ENCODE peak calls at places on chromosomes 2 and 18, in ten cellular contexts. D, F, L, V, C, A, H, M, G and W are unnamed samples. For H3K4me1, the result is how much of the 10 kb centered on the place peaks cover.

GRCh38 chr18:34867520-34867919 is 157.4 kb downstream of the DTNA start:
- DNase-seq in D (peak), L (no peak), M (no peak), F (no peak), V (no peak), H (no peak), C (peak), A (peak), G (no peak), W (no peak)

GRCh38 chr2:9095690-9096089 is 92.2 kb upstream of the MBOAT2 start:
- DNase-seq in G (peak), H (no peak), C (peak), M (peak), F (peak), D (no peak), V (no peak), L (peak), A (no peak), W (no peak)

GRCh38 chr2:102657770-102658169 is 38.4 kb downstream of the SLC9A2 start:
- DNase-seq in C (no peak), M (no peak), F (no peak), L (no peak), G (no peak), H (no peak), V (no peak), A (peak), D (no peak), W (no peak)

GRCh38 chr2:174840436-174840835 is 76.2 kb upstream of the CHRNA1 start:
- DNase-seq in F (no peak), C (no peak), D (no peak), M (no peak), H (no peak), L (no peak), G (peak), A (no peak), V (no peak), W (no peak)

GRCh38 chr2:189297446-189297845 is 117.9 kb upstream of the COL5A2 start:
- DNase-seq in M (no peak), G (peak), C (no peak), L (no peak), D (no peak), A (no peak), F (no peak), H (no peak), V (no peak), W (no peak)

GRCh38 chr2:218717262-218717661 is 6.6 kb downstream of the TTLL4 start:
- DNase-seq in M (no peak), L (no peak), D (no peak), G (peak), V (no peak), F (no peak), A (no peak), C (no peak), H (peak), W (no peak)

GRCh38 chr2:40358783-40359182 is 93.1 kb downstream of the SLC8A1 start:
- DNase-seq in F (no peak), H (no peak), C (no peak), M (no peak), V (no peak), A (no peak), G (no peak), L (no peak), D (no peak), W (no peak)

GRCh38 chr2:237474931-237475703 is 11.9 kb upstream of the MLPH start:
- DNase-seq in A (peak), V (peak), D (peak), L (peak), F (peak), M (peak), G (peak), C (peak), H (peak), W (peak)

DNA sequence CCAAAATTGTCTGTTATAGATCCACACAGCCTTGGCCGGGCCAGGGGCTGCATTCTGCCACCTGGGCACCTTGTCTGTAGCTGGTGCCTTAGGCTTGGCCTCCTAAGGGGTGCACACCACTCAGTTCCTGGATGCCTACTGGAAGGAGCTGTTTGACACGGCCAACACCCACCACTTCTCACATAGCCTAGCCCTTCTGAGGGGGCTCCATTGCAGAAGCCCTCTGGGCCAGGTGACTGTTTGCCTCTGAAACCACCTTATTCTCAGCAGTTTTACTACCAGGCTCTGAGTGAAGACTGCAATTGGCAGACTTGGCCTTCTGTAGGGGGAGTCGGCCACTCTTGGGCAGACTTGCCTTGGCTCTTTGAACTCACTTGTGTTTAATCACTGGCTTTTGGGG is 39.5 kb downstream of the EPHA4 start:
- DNase-seq in V (no peak), D (no peak), G (no peak), C (no peak), F (no peak), H (no peak), L (no peak), A (no peak), M (no peak), W (no peak)
- H3K4me1 ChIP-seq in V (under half), D (under half), G (under half), C (under half), F (under half), H (under half), L (under half), A (under half), M (under half), W (under half)

DNA sequence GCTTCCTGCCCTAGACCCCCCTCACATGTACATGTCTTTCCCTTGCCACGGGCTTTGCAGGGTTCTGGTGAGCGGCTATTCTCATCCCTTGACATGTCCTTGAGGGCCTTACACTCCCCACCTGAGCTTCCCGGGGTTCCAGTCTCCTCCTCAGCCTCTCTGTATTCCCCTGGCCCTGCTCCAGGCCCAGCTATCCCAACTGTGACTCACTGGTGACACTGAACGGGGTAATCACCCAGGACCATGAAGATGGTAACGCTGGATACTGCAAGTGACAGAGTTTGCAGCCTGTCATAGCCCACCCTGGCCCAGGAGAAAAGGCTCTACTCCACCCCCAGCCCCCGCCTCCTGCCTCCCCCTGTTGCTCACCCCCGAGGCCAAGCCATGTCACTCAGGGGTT is 27.3 kb downstream of the KIF3C start:
- DNase-seq in D (no peak), C (no peak), V (no peak), F (no peak), G (peak), H (peak), L (no peak), M (no peak), A (no peak), W (no peak)
- TF ChIP-seq POLR2A in D (no peak), C (no peak), V (no peak), F (no peak), G (no peak), H (no peak), L (no peak), M (no peak), A (no peak), W (no peak)

DNA sequence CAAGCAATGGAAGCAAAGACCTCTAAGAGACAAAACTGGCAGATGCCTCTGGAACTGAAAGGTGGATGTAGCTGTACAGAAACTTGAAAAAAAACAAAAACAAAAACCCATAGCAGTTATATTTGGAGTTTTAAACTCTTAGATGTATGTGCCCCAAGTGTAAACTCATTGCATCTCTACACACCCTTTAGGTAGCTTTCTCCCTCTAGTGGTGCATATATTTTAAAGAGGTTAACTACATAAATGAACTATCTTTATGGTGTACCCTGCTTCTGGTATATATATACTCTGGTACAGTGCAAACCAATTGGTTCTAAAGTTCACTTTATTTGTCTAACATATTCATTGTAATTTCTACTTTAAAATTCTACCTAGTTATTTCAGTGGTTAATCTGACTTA is 518.2 kb downstream of the NRXN1 start:
- DNase-seq in M (no peak), V (no peak), H (no peak), C (no peak), A (no peak), L (no peak), F (no peak), G (no peak), D (no peak), W (no peak)
- TF ChIP-seq CTCF in M (no peak), V (no peak), H (no peak), C (no peak), A (no peak), L (no peak), F (no peak), G (no peak), D (no peak), W (no peak)

DNA sequence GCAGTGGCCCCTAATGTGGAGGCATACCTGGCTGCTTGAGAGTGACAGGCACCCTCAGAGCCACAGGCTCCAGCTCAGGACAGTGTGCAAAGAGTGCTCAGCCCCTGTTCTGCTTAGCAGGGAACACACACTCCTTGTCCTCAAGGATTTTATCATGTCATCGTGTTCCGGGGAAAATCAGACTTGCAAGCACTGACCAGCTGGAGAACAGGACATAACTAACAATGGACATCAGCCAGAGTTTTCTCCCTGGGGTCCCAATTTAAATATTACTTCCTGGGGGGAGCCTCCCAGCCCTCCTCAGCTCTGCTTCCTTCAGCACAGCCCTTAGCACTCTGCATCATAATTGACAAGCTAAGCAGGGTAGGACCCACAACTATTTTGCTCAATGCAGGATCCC is 175.4 kb upstream of the ACAA2 start:
- DNase-seq in A (no peak), C (peak), M (no peak), V (no peak), D (no peak), G (no peak), L (no peak), H (no peak), F (no peak), W (no peak)
- H3K4me1 ChIP-seq in A (under half), C (under half), M (under half), V (under half), D (under half), G (under half), L (under half), H (under half), F (under half), W (under half)

DNA sequence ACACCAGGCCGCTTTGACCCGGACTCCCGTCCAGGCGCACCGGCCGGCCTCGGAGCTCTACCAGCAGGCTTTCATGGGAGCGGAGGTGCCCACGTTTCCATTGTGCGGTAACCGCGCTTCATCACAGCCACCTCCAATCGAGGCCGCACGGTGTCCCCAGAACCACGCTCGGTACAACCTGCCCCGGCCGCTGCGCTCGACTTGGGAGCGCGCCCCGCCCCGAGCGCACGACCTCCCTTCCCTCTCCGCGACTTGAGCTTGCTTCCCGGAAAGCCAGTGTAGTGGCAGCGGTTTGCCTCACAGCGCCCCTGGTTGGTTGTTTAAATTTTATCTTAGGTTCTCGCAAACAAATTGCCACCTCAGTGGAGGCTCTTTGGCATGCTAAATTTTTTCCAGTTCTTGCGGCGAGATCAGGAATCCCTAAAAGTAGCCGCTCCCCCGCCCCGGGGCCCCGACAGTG is 329 bp upstream of the CYP1B1 start:
- DNase-seq in G (peak), V (peak), M (peak), A (peak), D (peak), H (peak), L (peak), F (peak), C (peak), W (peak)
- TF ChIP-seq POLR2A in G (no peak), V (peak), M (no peak), A (peak), D (peak), H (peak), L (peak), F (no peak), C (no peak), W (no peak)

GRCh38 chr2:208254118-208254870 is 577 bp downstream of the IDH1 start:
- DNase-seq in C (peak), F (peak), M (peak), D (peak), H (peak), V (peak), A (peak), L (peak), G (peak), W (peak)

GRCh38 chr2:208254871-208255556 is at the start of gene IDH1:
- DNase-seq in A (peak), V (peak), L (peak), D (peak), M (peak), G (peak), H (peak), C (peak), F (peak), W (peak)

GRCh38 chr2:208253518-208254117 is 1.3 kb downstream of the IDH1 start:
- DNase-seq in D (no peak), L (no peak), F (no peak), M (no peak), A (no peak), V (no peak), G (no peak), H (no peak), C (no peak), W (no peak)

GRCh38 chr2:208256192-208256782 is 1.4 kb upstream of the IDH1 start:
- DNase-seq in M (no peak), C (no peak), F (no peak), V (no peak), A (peak), L (no peak), H (no peak), G (no peak), D (no peak), W (peak)

GRCh38 chr2:208255557-208256106 is 761 bp upstream of the IDH1 start:
- DNase-seq in V (no peak), M (no peak), H (no peak), L (no peak), C (no peak), G (no peak), D (no peak), F (no peak), A (no peak), W (no peak)
- TF ChIP-seq CTCF in V (no peak), M (no peak), H (peak), L (peak), C (peak), G (no peak), D (no peak), F (no peak), A (no peak), W (no peak)